ENCODE peak calls at places on chromosome 10, in six cellular contexts. J, Z, Q, M, F and Y are unnamed samples.

GRCh38 chr10:77204171-77204570 is 433.4 kb downstream of the KCNMA1 start:
- DNase-seq in J (no peak), Z (no peak), Q (no peak), M (no peak), F (no peak), Y (no peak)

GRCh38 chr10:9012312-9012711 is 957.8 kb downstream of the GATA3 start:
- DNase-seq in J (no peak), Z (no peak), Q (no peak), M (no peak), F (peak), Y (no peak)

GRCh38 chr10:3893102-3893473 is 108.1 kb upstream of the KLF6 start:
- DNase-seq in J (no peak), Z (no peak), Q (no peak), M (no peak), F (no peak), Y (no peak)

GRCh38 chr10:124560377-124560776 is 98.8 kb downstream of the LHPP start:
- DNase-seq in J (peak), Z (peak), Q (no peak), M (no peak), F (no peak), Y (no peak)

GRCh38 chr10:43138757-43139241 is 554 bp downstream of the CSGALNACT2 start:
- DNase-seq in J (no peak), Z (no peak), Q (no peak), M (no peak), F (peak), Y (peak)

GRCh38 chr10:482036-482435 is 207.4 kb downstream of the DIP2C start:
- DNase-seq in J (no peak), Z (no peak), Q (no peak), M (no peak), F (no peak), Y (no peak)

GRCh38 chr10:95243318-95243617 is 47.5 kb downstream of the PDLIM1 start:
- DNase-seq in J (no peak), Z (no peak), Q (no peak), M (no peak), F (no peak), Y (no peak)

GRCh38 chr10:110620108-110620719 is 23.9 kb upstream of the RBM20 start:
- DNase-seq in J (no peak), Z (no peak), Q (no peak), M (no peak), F (no peak), Y (no peak)

GRCh38 chr10:131928248-131929095 is 27.7 kb downstream of the PPP2R2D start:
- DNase-seq in J (no peak), Z (peak), Q (no peak), M (no peak), F (no peak), Y (peak)

GRCh38 chr10:126247454-126247975 is 140.8 kb downstream of the ADAM12 start:
- DNase-seq in J (peak), Z (peak), Q (no peak), M (peak), F (peak), Y (no peak)

GRCh38 chr10:78861456-78862327 is 207.1 kb upstream of the ZMIZ1 start:
- DNase-seq in J (no peak), Z (no peak), Q (no peak), M (peak), F (no peak), Y (no peak)

GRCh38 chr10:59362991-59363390 is 642 bp upstream of the FAM13C start:
- DNase-seq in J (no peak), Z (peak), Q (peak), M (peak), F (peak), Y (peak)

GRCh38 chr10:62916157-62916603 is 100.0 kb upstream of the EGR2 start:
- DNase-seq in J (no peak), Z (no peak), Q (no peak), M (no peak), F (peak), Y (no peak)

GRCh38 chr10:86376852-86377796 is 10.5 kb upstream of the GRID1 start:
- DNase-seq in J (no peak), Z (peak), Q (peak), M (peak), F (peak), Y (peak)

GRCh38 chr10:108850138-108850854 is 1073.0 kb downstream of the XPNPEP1 start:
- DNase-seq in J (no peak), Z (no peak), Q (no peak), M (no peak), F (no peak), Y (no peak)

GRCh38 chr10:29609696-29610095 is 25.1 kb downstream of the SVIL start:
- DNase-seq in J (no peak), Z (no peak), Q (no peak), M (no peak), F (no peak), Y (no peak)

GRCh38 chr10:126391162-126391880 is 3.0 kb upstream of the ADAM12 start:
- DNase-seq in J (no peak), Z (no peak), Q (no peak), M (no peak), F (no peak), Y (no peak)

GRCh38 chr10:84265378-84265777 is 20.5 kb downstream of the RGR start:
- DNase-seq in J (no peak), Z (no peak), Q (no peak), M (no peak), F (no peak), Y (no peak)

GRCh38 chr10:95573953-95574604 is 12.9 kb upstream of the SORBS1 start:
- DNase-seq in J (no peak), Z (no peak), Q (no peak), M (no peak), F (no peak), Y (no peak)

GRCh38 chr10:11294831-11295230 is 277.2 kb downstream of the CELF2 start:
- DNase-seq in J (no peak), Z (no peak), Q (no peak), M (no peak), F (no peak), Y (no peak)

GRCh38 chr10:94205370-94205930 is 157.3 kb downstream of the NOC3L start:
- DNase-seq in J (no peak), Z (no peak), Q (no peak), M (no peak), F (no peak), Y (no peak)

GRCh38 chr10:124577651-124578050 is 116.0 kb downstream of the LHPP start:
- DNase-seq in J (no peak), Z (no peak), Q (no peak), M (no peak), F (no peak), Y (no peak)

GRCh38 chr10:78313047-78313381 is 279.4 kb downstream of the RPS24 start:
- DNase-seq in J (no peak), Z (no peak), Q (no peak), M (no peak), F (no peak), Y (no peak)

GRCh38 chr10:90598513-90598912 is 259.3 kb downstream of the HTR7 start:
- DNase-seq in J (no peak), Z (no peak), Q (no peak), M (no peak), F (no peak), Y (no peak)

GRCh38 chr10:110857265-110858158 is 14.2 kb upstream of the PDCD4 start:
- DNase-seq in J (no peak), Z (no peak), Q (no peak), M (no peak), F (no peak), Y (peak)

GRCh38 chr10:132862485-132863420 is 76.8 kb upstream of the NKX6-2 start:
- DNase-seq in J (no peak), Z (peak), Q (peak), M (no peak), F (no peak), Y (no peak)

GRCh38 chr10:79148452-79149344 is 79.9 kb downstream of the ZMIZ1 start:
- DNase-seq in J (no peak), Z (peak), Q (no peak), M (peak), F (peak), Y (no peak)

GRCh38 chr10:86446987-86447386 is 74.6 kb downstream of the WAPL start:
- DNase-seq in J (no peak), Z (no peak), Q (no peak), M (no peak), F (no peak), Y (no peak)

GRCh38 chr10:35259769-35260397 is 76.4 kb upstream of the CCNY start:
- DNase-seq in J (peak), Z (no peak), Q (no peak), M (no peak), F (peak), Y (peak)

GRCh38 chr10:955127-955819 is 23.8 kb upstream of the LARP4B start:
- DNase-seq in J (no peak), Z (no peak), Q (no peak), M (no peak), F (no peak), Y (no peak)

GRCh38 chr10:122468923-122469781 is 7.8 kb downstream of the HTRA1 start:
- DNase-seq in J (peak), Z (no peak), Q (no peak), M (no peak), F (peak), Y (no peak)

GRCh38 chr10:111082102-111082975 is 5.5 kb downstream of the ADRA2A start:
- DNase-seq in J (no peak), Z (no peak), Q (no peak), M (no peak), F (no peak), Y (no peak)

GRCh38 chr10:71888623-71889387 is 37.8 kb upstream of the PSAP start:
- DNase-seq in J (peak), Z (peak), Q (peak), M (peak), F (peak), Y (peak)
- TF ChIP-seq CTCF in J (no peak), Z (no peak), Q (no peak), M (no peak), F (peak), Y (no peak)

DNA sequence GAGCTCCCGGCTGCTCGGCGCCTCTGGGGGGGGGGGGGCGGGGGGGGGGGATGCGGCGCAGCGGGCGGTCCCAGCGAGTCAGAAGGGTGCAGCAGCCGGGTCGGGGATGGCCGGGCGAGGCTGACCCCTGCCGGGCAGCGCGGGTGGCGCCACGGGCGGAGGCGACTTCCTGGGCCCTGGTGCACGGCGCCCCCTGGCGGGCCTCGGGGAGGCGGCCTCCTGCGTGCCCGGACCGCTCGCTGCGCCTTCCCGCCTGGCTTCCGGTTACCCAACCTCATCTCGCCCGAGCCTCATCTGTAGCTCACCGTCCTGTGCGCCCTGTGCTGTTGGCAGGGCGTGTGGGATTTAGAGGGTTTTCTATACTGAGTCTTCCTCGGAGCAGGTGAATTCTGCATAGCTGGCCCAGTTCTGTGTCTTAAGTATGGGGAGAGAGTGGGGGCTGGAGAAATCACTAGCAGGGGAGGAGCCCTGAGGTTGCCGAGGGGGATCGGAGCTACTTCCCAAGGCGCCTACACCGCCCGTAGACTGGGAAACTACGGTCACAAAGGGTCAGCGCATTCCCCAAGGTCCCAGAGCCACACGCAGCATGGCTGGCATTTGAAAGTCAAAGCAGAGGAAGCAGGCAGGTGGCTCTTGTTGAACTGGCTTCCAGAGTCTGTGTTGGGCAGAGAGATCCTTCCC is 28.3 kb upstream of the WDFY4 start:
- DNase-seq in J (peak), Z (peak), Q (peak), M (peak), F (peak), Y (peak)
- TF ChIP-seq CTCF in J (peak), Z (peak), Q (peak), M (peak), F (peak), Y (peak)

DNA sequence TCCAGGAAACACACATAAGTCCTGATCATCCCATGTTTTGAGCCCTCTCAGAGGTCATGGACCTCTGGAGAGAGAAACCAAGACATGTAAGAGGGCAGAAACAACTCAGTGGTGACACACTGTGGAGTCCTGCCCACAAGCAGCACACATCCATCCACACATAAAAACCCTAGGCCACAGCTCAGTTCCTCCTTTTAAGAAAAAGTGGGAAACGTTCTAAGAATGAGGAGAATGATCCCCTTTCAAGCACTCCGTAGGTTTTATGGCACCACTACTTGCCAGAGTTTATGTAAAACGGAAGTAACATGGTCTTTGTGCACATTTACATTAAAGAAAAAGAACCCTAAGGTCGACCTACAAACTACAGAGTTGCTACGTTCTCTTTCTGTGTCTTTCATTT is 19.9 kb downstream of the ATAD1 start:
- DNase-seq in J (no peak), Z (no peak), Q (no peak), M (no peak), F (no peak), Y (no peak)
- TF ChIP-seq CTCF in J (no peak), Z (no peak), Q (no peak), M (no peak), F (no peak), Y (no peak)

GRCh38 chr10:61272781-61273180 is 180.4 kb downstream of the TMEM26 start:
- DNase-seq in J (no peak), Z (no peak), Q (no peak), M (no peak), F (no peak), Y (no peak)

DNA sequence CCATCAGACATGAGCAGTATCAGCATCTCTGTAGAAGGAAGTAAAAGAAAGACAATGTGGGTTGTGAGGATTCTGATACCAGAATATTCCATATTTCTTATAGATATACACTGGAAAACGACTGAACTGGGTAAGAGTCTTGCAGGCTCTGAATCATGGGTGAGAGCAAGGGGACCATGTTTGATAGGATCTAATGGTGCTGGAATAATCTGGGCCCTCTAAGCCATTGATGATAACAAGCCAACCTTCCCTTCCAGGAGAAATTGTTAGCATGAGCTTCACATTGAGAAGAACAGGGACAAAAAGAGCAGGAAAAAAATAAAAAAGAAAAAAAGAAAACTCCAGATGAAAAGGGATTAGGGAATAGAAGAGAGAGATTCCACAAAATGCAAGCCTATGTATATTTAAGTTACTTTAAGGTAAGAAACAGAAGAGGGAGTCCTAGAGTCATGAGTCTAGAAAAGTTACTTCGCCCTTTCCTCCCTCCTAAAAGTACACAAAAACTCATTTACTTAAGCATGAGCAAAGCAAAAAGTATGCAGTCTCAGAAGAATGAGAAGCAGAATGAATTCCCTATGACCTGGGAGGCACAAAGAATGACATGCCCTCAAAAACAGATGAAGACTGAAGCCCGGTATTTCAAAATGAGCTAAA is 181.9 kb downstream of the TMEM26 start:
- DNase-seq in J (peak), Z (no peak), Q (no peak), M (no peak), F (peak), Y (no peak)
- TF ChIP-seq CTCF in J (peak), Z (no peak), Q (no peak), M (no peak), F (no peak), Y (no peak)

DNA sequence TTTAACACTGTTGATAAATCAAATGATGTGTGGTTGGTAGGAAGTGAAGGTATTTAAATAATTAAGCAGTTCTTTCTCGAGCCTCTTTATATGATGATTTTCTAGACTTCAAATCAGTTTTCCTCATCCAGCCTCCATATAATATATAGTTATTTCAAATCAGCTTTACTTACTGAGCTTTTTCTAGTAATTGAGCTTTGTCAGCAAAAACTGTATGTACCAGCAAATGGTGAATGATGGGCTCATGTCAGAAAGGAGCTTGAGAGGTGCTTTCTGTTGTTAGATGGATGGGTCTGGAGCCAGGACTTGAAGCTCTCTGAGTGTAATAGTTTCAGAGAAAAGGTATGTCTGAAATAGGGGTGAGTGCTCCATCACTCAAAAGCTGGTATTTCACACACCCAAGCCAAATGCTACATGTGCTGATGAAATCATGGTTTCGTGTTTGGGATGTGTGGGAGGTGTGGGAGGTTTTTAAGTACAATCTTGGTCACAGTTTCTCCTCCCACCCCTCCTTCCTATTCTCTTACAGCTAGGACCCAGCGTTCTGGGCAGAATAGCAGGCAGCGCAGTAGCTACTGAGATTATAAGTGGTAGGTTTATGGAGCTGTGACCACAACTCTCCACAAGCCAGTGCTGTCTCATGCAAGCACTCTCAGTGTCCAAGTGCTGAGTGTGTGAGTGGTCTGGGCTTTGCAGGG is 55.8 kb downstream of the LRMDA start:
- DNase-seq in J (no peak), Z (no peak), Q (no peak), M (no peak), F (no peak), Y (peak)
- TF ChIP-seq CTCF in J (no peak), Z (no peak), Q (no peak), M (no peak), F (no peak), Y (no peak)

DNA sequence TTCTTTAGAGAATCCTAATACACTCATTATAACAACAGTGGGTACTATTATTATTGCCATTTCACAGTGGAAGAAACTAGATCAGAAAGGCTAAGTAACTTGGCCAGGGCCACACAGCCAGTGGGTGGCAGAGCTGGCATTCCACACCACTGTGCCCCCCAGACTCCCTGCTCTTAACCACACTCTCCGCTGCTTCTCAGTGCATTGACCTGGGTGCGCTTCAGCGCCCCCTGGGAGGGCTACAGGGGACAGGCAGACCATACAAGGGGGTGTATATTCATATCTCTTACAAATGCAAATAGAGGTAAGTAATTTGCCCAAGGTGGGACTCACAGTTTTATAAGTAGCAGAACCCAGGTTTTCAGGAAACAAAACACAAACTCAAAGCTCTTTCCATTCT is 77.0 kb upstream of the NMT2 start:
- DNase-seq in J (no peak), Z (no peak), Q (peak), M (no peak), F (no peak), Y (peak)
- TF ChIP-seq CTCF in J (peak), Z (peak), Q (peak), M (no peak), F (no peak), Y (peak)

DNA sequence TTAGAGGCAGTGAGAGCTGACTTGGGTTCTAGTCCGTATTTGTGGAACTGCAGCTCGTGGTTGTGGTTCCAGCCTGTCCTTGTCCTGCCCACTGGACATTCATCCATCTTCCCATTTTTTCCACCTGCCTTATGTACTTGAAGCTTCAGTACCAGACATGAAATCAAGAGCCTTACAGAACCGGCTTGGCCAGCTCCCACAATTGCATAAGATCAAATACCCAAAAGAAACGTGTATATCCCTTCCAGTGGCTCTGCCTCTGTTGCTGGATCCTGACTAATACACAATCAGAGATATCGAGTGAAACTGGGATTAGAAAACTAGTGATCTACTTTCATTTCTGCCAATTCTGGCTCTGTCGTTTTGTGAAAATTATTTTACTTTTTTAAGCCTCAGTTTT is 23.8 kb upstream of the LIPA start:
- DNase-seq in J (no peak), Z (no peak), Q (no peak), M (peak), F (peak), Y (no peak)
- TF ChIP-seq CTCF in J (no peak), Z (no peak), Q (no peak), M (no peak), F (no peak), Y (no peak)

GRCh38 chr10:52950578-52950977 is 178.0 kb upstream of the MBL2 start:
- DNase-seq in J (no peak), Z (no peak), Q (no peak), M (no peak), F (no peak), Y (no peak)
- TF ChIP-seq CTCF in J (no peak), Z (no peak), Q (no peak), M (no peak), F (no peak), Y (no peak)